ENCODE peak calls at places on chromosomes 3 and 15, in four cellular contexts. O, H, K and A are unnamed samples.

GRCh38 chr15:60993008-60993407 is 236.1 kb downstream of the RORA start:
- DNase-seq in H (no peak), K (no peak), O (peak; percentile 72), A (no peak)

GRCh38 chr3:28326458-28326926 is 22.0 kb upstream of the ZCWPW2 start:
- DNase-seq in O (no peak), K (peak; percentile 7), H (no peak), A (no peak)

GRCh38 chr15:82197734-82198594 is 64.6 kb downstream of the EFL1 start:
- DNase-seq in K (peak; percentile 60), H (peak; percentile 67), O (peak; percentile 73), A (peak; percentile 37)

GRCh38 chr3:193772389-193772788 is 179.4 kb downstream of the OPA1 start:
- DNase-seq in O (no peak), K (no peak), H (no peak), A (no peak)

GRCh38 chr15:89119489-89120478 is 31.5 kb downstream of the ABHD2 start:
- DNase-seq in K (no peak), O (peak; percentile 85), H (no peak), A (no peak)

GRCh38 chr3:37124431-37124830 is 50.0 kb downstream of the LRRFIP2 start:
- DNase-seq in O (no peak), K (no peak), H (no peak), A (no peak)

GRCh38 chr3:128984596-128984995 is 9.3 kb downstream of the CFAP92 start:
- DNase-seq in O (no peak), K (no peak), H (no peak), A (no peak)

GRCh38 chr3:46954178-46954577 is 22.4 kb downstream of the CCDC12 start:
- DNase-seq in O (no peak), K (no peak), H (no peak), A (no peak)

GRCh38 chr3:180640987-180641386 is 38.3 kb downstream of the CCDC39 start:
- DNase-seq in H (no peak), K (no peak), O (no peak), A (no peak)

GRCh38 chr3:13280856-13281656 is 139.1 kb downstream of the NUP210 start:
- DNase-seq in H (peak; percentile 50), O (no peak), K (peak; percentile 19), A (no peak)

GRCh38 chr15:81752149-81752942 is 293.5 kb downstream of the MEX3B start:
- DNase-seq in H (peak; percentile 76), K (peak; percentile 21), O (peak; percentile 57), A (no peak)

GRCh38 chr3:70078778-70079177 is 79.2 kb downstream of the SAMMSON start:
- DNase-seq in K (no peak), O (no peak), H (no peak), A (no peak)

GRCh38 chr15:76359152-76359551 is 22.6 kb downstream of the ISL2 start:
- DNase-seq in O (no peak), K (no peak), H (no peak), A (no peak)

GRCh38 chr3:6640907-6641306 is 220.0 kb upstream of the GRM7 start:
- DNase-seq in H (no peak), O (no peak), K (no peak), A (no peak)

GRCh38 chr3:49617390-49618013 is 56.6 kb upstream of the APEH start:
- DNase-seq in O (no peak), K (no peak), H (no peak), A (no peak)

GRCh38 chr15:41417812-41418211 is 917 bp downstream of the RTF1 start:
- DNase-seq in H (no peak), O (peak; percentile 22), K (no peak), A (no peak)

GRCh38 chr3:167057586-167057985 is 322.5 kb downstream of the ZBBX start:
- DNase-seq in H (no peak), K (no peak), O (no peak), A (no peak)

GRCh38 chr3:15180042-15180611 is 25.9 kb upstream of the CAPN7 start:
- DNase-seq in O (no peak), H (no peak), K (no peak), A (no peak)

GRCh38 chr3:182305881-182306665 is 487.2 kb upstream of the ATP11B start:
- DNase-seq in K (no peak), H (no peak), O (no peak), A (no peak)

GRCh38 chr3:17023006-17023664 is 138.4 kb downstream of the PLCL2 start:
- DNase-seq in O (no peak), H (no peak), K (no peak), A (no peak)

GRCh38 chr3:197456271-197457091 is 99.3 kb downstream of the BDH1 start:
- DNase-seq in O (peak; percentile 94), H (peak; percentile 90), K (peak; percentile 83), A (no peak)

GRCh38 chr3:31178467-31178866 is 284.0 kb upstream of the GADL1 start:
- DNase-seq in O (no peak), H (no peak), K (no peak), A (no peak)

GRCh38 chr15:79154491-79155182 is 64.1 kb upstream of the RASGRF1 start:
- DNase-seq in O (no peak), K (no peak), H (no peak), A (no peak)

GRCh38 chr15:44194397-44195150 is 497 bp downstream of the FRMD5 start:
- DNase-seq in H (peak; percentile 67), K (peak; percentile 58), O (peak; percentile 20), A (peak; percentile 20)

GRCh38 chr3:183904833-183905780 is 20.4 kb upstream of the PARL start:
- DNase-seq in H (no peak), K (no peak), O (no peak), A (no peak)

DNA sequence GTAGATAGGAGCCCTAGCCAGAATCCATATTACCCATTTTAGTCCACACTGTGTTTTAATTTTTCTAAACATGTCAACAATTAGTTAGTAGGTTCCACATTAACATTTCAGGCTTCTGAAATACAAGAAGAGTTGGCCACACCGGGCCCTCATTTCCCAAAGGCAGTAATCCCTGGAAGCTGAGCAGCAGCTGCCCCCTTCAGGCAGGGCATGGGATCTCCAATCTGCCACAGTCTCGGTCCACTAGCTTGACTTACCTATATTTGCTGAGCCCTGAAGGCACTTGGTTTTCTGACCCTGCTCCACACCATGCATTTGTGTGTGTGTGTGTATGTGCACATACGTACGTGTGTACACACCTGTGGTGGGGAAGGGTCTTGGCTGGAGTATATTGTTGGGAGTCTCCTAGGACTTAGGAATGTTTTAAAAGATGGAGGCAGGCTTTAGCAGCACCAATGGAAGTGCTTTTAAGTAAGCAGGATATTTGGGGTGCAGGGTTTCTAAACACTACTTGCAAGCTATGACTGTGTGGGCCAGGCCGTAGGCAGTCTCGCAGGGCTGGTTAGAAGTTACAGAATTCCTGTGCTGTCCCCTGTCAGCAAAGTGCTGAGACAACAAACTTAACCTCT is 71.2 kb upstream of the SOX14 start:
- DNase-seq in K (no peak), H (no peak), O (no peak), A (no peak)
- TF ChIP-seq CTCF in K (no peak), H (peak; percentile 19), O (no peak), A (peak; percentile 59)

DNA sequence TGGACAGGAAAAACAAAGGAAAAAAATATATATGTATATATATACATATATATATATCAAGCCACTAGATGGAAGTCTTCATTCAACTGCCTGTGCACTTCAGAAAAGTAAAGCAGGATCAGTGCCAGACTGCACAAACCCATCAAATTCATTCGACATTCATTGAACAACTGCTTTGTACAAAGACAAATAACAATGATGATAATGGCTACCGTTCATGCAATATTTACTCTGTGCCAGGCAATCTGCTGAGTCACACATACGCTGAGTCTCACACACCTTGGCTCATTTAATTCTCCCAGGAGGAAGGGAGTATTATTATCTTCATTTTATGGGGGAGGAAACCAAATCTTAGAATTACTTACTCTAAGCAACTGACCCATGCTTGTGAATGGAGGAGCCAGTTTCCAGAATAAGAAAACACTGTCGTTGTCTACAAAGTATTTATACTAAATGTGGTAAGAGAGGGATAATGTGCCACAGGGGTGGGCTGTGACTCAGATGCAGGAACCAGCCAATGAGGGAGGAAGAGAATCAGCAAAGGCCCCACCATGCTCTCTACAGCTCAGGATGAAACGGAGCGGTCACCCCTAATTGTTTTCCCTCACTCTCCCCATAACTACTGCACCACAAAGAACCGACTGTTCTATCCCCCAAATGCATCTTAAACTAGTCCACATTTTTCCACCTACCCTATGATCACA is 44.4 kb downstream of the BFSP2 start:
- DNase-seq in O (no peak), K (peak; percentile 29), H (no peak), A (no peak)
- TF ChIP-seq CTCF in O (no peak), K (no peak), H (no peak), A (no peak)

DNA sequence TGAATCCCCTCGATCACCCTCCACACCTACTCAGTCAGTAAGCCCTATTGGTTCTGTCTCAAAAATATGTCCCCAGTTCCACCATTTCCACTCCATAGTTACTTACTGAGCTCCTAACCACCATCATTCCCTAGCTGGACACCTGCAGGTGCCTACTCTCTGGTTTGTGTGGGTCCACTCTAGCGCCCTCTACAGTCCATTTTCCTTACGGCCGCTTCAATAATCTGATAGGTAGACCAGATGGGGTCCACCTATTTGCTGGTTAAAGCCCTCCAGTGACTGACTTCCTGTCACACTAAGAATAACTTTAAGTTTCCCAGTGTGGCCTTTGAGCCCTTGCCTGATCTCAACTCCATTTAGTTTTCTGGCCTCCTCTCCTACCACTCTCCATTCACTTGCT is 5.0 kb downstream of the GXYLT2 start:
- DNase-seq in K (no peak), H (no peak), O (no peak), A (no peak)
- TF ChIP-seq CTCF in K (no peak), H (no peak), O (peak; percentile 26), A (no peak)

DNA sequence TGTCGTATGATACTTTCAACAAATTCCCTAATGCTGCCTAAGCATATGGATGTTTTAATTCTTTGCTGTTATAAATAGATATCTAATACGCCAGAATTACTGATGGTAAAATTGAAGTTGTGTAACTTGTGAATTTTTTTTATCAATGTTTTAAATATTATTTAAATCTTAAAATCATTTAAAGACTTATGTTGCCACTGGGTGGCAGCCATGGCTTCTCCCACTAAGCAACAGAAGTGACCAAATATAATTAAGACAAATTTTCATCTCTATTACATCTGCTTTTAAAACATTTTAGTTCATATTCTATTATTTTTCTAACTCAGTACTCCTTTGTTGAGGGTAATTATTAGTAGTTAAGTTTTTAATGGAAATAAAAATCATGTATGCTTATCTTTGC is 8.1 kb upstream of the IL20RB start:
- DNase-seq in O (peak; percentile 39), K (no peak), H (no peak), A (no peak)
- TF ChIP-seq CTCF in O (peak; percentile 43), K (no peak), H (peak; percentile 10), A (peak; percentile 33)

DNA sequence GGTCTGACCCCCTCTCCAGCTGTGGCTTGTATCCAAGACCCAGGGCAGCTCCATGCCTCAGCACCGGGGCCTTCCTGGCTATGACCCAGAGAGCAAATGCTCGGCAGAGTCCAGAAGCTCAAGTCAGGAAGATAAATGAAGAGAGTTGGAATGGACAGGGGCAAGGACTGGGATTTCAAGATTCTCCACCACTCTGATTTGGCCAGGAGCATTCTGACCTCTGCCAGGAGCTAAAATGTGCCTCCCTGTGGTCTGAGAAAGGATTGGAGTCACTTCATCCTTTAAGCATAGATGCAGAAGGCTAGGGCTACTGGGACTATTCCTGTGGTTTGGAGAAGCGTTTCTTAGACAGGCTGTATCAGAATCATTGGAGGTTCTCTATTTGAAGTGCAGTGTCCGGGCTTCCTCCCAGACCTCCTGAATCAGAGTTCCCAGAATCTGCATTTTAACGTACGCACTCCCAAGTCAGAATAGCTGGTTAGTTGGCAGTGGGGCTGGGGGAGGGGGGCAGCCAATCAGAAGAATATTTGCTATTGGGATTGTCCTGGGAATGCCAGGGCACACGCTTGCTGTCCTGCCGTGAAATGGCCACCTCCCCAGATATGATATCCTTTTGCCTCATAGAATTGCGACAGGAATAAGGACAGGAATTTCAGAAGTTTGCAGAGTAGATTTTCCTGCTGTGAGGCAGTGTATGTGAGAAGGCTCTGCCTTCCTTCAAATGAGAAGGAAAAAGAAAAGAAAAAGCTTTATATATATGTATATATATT is 57.4 kb downstream of the HRH1 start:
- DNase-seq in K (no peak), O (peak; percentile 81), H (no peak), A (no peak)
- TF ChIP-seq CTCF in K (no peak), O (peak; percentile 60), H (no peak), A (no peak)